ENCODE peak calls at places on chromosomes 16 and 17, in ten cellular contexts. One of them, this sample, is unnamed.
A peak's percentile ranks its signal among the peaks of the same experiment; 100 is the strongest.

GRCh38 chr16:54928421-54929089 is 2.1 kb upstream of the IRX5 start:
- DNase-seq in mucosa of gallbladder: no peak
- DNase-seq in cardiac muscle cell: peak; percentile 32
- DNase-seq in stimulated activated CD4-positive, alpha-beta T cell treated with anti-CD3 and anti-CD28 coated beads, Interleukin-1b, Interleukin-23, amount 100 ng/mL, for 24 hours: no peak
- DNase-seq in anterior cingulate cortex: no peak
- DNase-seq in AML-193: peak; percentile 81
- DNase-seq in CD8-positive, alpha-beta T cell: no peak
- DNase-seq in HTR-8/SVneo: no peak
- DNase-seq in ACHN: peak; percentile 61
- DNase-seq in Calu3: peak; percentile 69
- DNase-seq in this sample: peak; percentile 53

GRCh38 chr17:2853111-2853721 is 57.0 kb downstream of the RAP1GAP2 start:
- DNase-seq in mucosa of gallbladder: peak; percentile 34
- DNase-seq in cardiac muscle cell: peak; percentile 50
- DNase-seq in stimulated activated CD4-positive, alpha-beta T cell treated with anti-CD3 and anti-CD28 coated beads, Interleukin-1b, Interleukin-23, amount 100 ng/mL, for 24 hours: no peak
- DNase-seq in anterior cingulate cortex: no peak
- DNase-seq in AML-193: peak; percentile 4
- DNase-seq in CD8-positive, alpha-beta T cell: no peak
- DNase-seq in HTR-8/SVneo: peak; percentile 57
- DNase-seq in ACHN: peak; percentile 22
- DNase-seq in Calu3: peak; percentile 46
- DNase-seq in this sample: peak; percentile 89

GRCh38 chr17:78140169-78141051 is 5.8 kb upstream of the C17orf99 start:
- DNase-seq in mucosa of gallbladder: peak; percentile 91
- DNase-seq in cardiac muscle cell: peak; percentile 77
- DNase-seq in stimulated activated CD4-positive, alpha-beta T cell treated with anti-CD3 and anti-CD28 coated beads, Interleukin-1b, Interleukin-23, amount 100 ng/mL, for 24 hours: peak; percentile 73
- DNase-seq in anterior cingulate cortex: peak; percentile 26
- DNase-seq in AML-193: peak; percentile 65
- DNase-seq in CD8-positive, alpha-beta T cell: peak; percentile 89
- DNase-seq in HTR-8/SVneo: peak; percentile 94
- DNase-seq in ACHN: peak; percentile 95
- DNase-seq in Calu3: peak; percentile 83
- DNase-seq in this sample: peak; percentile 93

GRCh38 chr17:83173997-83174858 is 94.8 kb downstream of the METRNL start:
- DNase-seq in mucosa of gallbladder: peak; percentile 9
- DNase-seq in cardiac muscle cell: peak; percentile 55
- DNase-seq in stimulated activated CD4-positive, alpha-beta T cell treated with anti-CD3 and anti-CD28 coated beads, Interleukin-1b, Interleukin-23, amount 100 ng/mL, for 24 hours: no peak
- DNase-seq in anterior cingulate cortex: no peak
- DNase-seq in AML-193: no peak
- DNase-seq in CD8-positive, alpha-beta T cell: no peak
- DNase-seq in HTR-8/SVneo: no peak
- DNase-seq in ACHN: no peak
- DNase-seq in Calu3: no peak
- DNase-seq in this sample: no peak

GRCh38 chr17:20063665-20064648 is 54.8 kb downstream of the SPECC1 start:
- DNase-seq in mucosa of gallbladder: peak; percentile 60
- DNase-seq in cardiac muscle cell: peak; percentile 95
- DNase-seq in stimulated activated CD4-positive, alpha-beta T cell treated with anti-CD3 and anti-CD28 coated beads, Interleukin-1b, Interleukin-23, amount 100 ng/mL, for 24 hours: no peak
- DNase-seq in anterior cingulate cortex: peak; percentile 72
- DNase-seq in AML-193: peak; percentile 98
- DNase-seq in CD8-positive, alpha-beta T cell: no peak
- DNase-seq in HTR-8/SVneo: peak; percentile 63
- DNase-seq in ACHN: peak; percentile 78
- DNase-seq in Calu3: no peak
- DNase-seq in this sample: peak; percentile 70

GRCh38 chr16:72560617-72561016 is 388.7 kb upstream of the PMFBP1 start:
- DNase-seq in mucosa of gallbladder: no peak
- DNase-seq in cardiac muscle cell: peak; percentile 54
- DNase-seq in stimulated activated CD4-positive, alpha-beta T cell treated with anti-CD3 and anti-CD28 coated beads, Interleukin-1b, Interleukin-23, amount 100 ng/mL, for 24 hours: no peak
- DNase-seq in anterior cingulate cortex: no peak
- DNase-seq in AML-193: no peak
- DNase-seq in CD8-positive, alpha-beta T cell: no peak
- DNase-seq in HTR-8/SVneo: no peak
- DNase-seq in ACHN: no peak
- DNase-seq in Calu3: no peak
- DNase-seq in this sample: no peak

GRCh38 chr17:3732171-3732570 is 8.5 kb downstream of the HASPIN start:
- DNase-seq in mucosa of gallbladder: no peak
- DNase-seq in cardiac muscle cell: peak; percentile 38
- DNase-seq in stimulated activated CD4-positive, alpha-beta T cell treated with anti-CD3 and anti-CD28 coated beads, Interleukin-1b, Interleukin-23, amount 100 ng/mL, for 24 hours: no peak
- DNase-seq in anterior cingulate cortex: no peak
- DNase-seq in AML-193: no peak
- DNase-seq in CD8-positive, alpha-beta T cell: no peak
- DNase-seq in HTR-8/SVneo: no peak
- DNase-seq in ACHN: no peak
- DNase-seq in Calu3: no peak
- DNase-seq in this sample: no peak

GRCh38 chr16:79839851-79840321 is 239.3 kb upstream of the MAF start:
- DNase-seq in mucosa of gallbladder: no peak
- DNase-seq in cardiac muscle cell: peak; percentile 8
- DNase-seq in stimulated activated CD4-positive, alpha-beta T cell treated with anti-CD3 and anti-CD28 coated beads, Interleukin-1b, Interleukin-23, amount 100 ng/mL, for 24 hours: no peak
- DNase-seq in anterior cingulate cortex: no peak
- DNase-seq in AML-193: no peak
- DNase-seq in CD8-positive, alpha-beta T cell: no peak
- DNase-seq in HTR-8/SVneo: no peak
- DNase-seq in ACHN: no peak
- DNase-seq in Calu3: no peak
- DNase-seq in this sample: no peak

GRCh38 chr17:15134363-15134762 is 130.8 kb downstream of the PMP22 start:
- DNase-seq in mucosa of gallbladder: no peak
- DNase-seq in cardiac muscle cell: no peak
- DNase-seq in stimulated activated CD4-positive, alpha-beta T cell treated with anti-CD3 and anti-CD28 coated beads, Interleukin-1b, Interleukin-23, amount 100 ng/mL, for 24 hours: no peak
- DNase-seq in anterior cingulate cortex: no peak
- DNase-seq in AML-193: no peak
- DNase-seq in CD8-positive, alpha-beta T cell: no peak
- DNase-seq in HTR-8/SVneo: no peak
- DNase-seq in ACHN: no peak
- DNase-seq in Calu3: no peak
- DNase-seq in this sample: no peak

GRCh38 chr16:56192971-56193936 is 2.0 kb downstream of the GNAO1 start:
- DNase-seq in mucosa of gallbladder: no peak
- DNase-seq in cardiac muscle cell: no peak
- DNase-seq in stimulated activated CD4-positive, alpha-beta T cell treated with anti-CD3 and anti-CD28 coated beads, Interleukin-1b, Interleukin-23, amount 100 ng/mL, for 24 hours: no peak
- DNase-seq in anterior cingulate cortex: no peak
- DNase-seq in AML-193: no peak
- DNase-seq in CD8-positive, alpha-beta T cell: no peak
- DNase-seq in HTR-8/SVneo: no peak
- DNase-seq in ACHN: no peak
- DNase-seq in Calu3: no peak
- DNase-seq in this sample: no peak

GRCh38 chr17:69240201-69240600 is 11.6 kb upstream of the ABCA10 start:
- DNase-seq in mucosa of gallbladder: no peak
- DNase-seq in cardiac muscle cell: no peak
- DNase-seq in stimulated activated CD4-positive, alpha-beta T cell treated with anti-CD3 and anti-CD28 coated beads, Interleukin-1b, Interleukin-23, amount 100 ng/mL, for 24 hours: no peak
- DNase-seq in anterior cingulate cortex: no peak
- DNase-seq in AML-193: no peak
- DNase-seq in CD8-positive, alpha-beta T cell: no peak
- DNase-seq in HTR-8/SVneo: no peak
- DNase-seq in ACHN: no peak
- DNase-seq in Calu3: no peak
- DNase-seq in this sample: no peak

GRCh38 chr16:14531613-14532012 is 98.4 kb downstream of the PARN start:
- DNase-seq in mucosa of gallbladder: no peak
- DNase-seq in cardiac muscle cell: no peak
- DNase-seq in stimulated activated CD4-positive, alpha-beta T cell treated with anti-CD3 and anti-CD28 coated beads, Interleukin-1b, Interleukin-23, amount 100 ng/mL, for 24 hours: no peak
- DNase-seq in anterior cingulate cortex: no peak
- DNase-seq in AML-193: no peak
- DNase-seq in CD8-positive, alpha-beta T cell: no peak
- DNase-seq in HTR-8/SVneo: no peak
- DNase-seq in ACHN: no peak
- DNase-seq in Calu3: no peak
- DNase-seq in this sample: no peak

GRCh38 chr16:75265911-75266701 is 14.7 kb upstream of the BCAR1 start:
- DNase-seq in mucosa of gallbladder: peak; percentile 67
- DNase-seq in cardiac muscle cell: peak; percentile 79
- DNase-seq in stimulated activated CD4-positive, alpha-beta T cell treated with anti-CD3 and anti-CD28 coated beads, Interleukin-1b, Interleukin-23, amount 100 ng/mL, for 24 hours: no peak
- DNase-seq in anterior cingulate cortex: peak; percentile 80
- DNase-seq in AML-193: no peak
- DNase-seq in CD8-positive, alpha-beta T cell: no peak
- DNase-seq in HTR-8/SVneo: peak; percentile 94
- DNase-seq in ACHN: peak; percentile 82
- DNase-seq in Calu3: peak; percentile 89
- DNase-seq in this sample: peak; percentile 93

GRCh38 chr17:83010323-83011200 is 68.8 kb upstream of the METRNL start:
- DNase-seq in mucosa of gallbladder: no peak
- DNase-seq in cardiac muscle cell: no peak
- DNase-seq in stimulated activated CD4-positive, alpha-beta T cell treated with anti-CD3 and anti-CD28 coated beads, Interleukin-1b, Interleukin-23, amount 100 ng/mL, for 24 hours: no peak
- DNase-seq in anterior cingulate cortex: no peak
- DNase-seq in AML-193: no peak
- DNase-seq in CD8-positive, alpha-beta T cell: no peak
- DNase-seq in HTR-8/SVneo: no peak
- DNase-seq in ACHN: no peak
- DNase-seq in Calu3: no peak
- DNase-seq in this sample: no peak

GRCh38 chr17:50358177-50358576 is 12.3 kb downstream of the XYLT2 start:
- DNase-seq in mucosa of gallbladder: no peak
- DNase-seq in cardiac muscle cell: no peak
- DNase-seq in stimulated activated CD4-positive, alpha-beta T cell treated with anti-CD3 and anti-CD28 coated beads, Interleukin-1b, Interleukin-23, amount 100 ng/mL, for 24 hours: no peak
- DNase-seq in anterior cingulate cortex: no peak
- DNase-seq in AML-193: no peak
- DNase-seq in CD8-positive, alpha-beta T cell: no peak
- DNase-seq in HTR-8/SVneo: no peak
- DNase-seq in ACHN: no peak
- DNase-seq in Calu3: no peak
- DNase-seq in this sample: no peak

GRCh38 chr16:75565640-75566039 is 539 bp upstream of the GABARAPL2 start:
- DNase-seq in mucosa of gallbladder: no peak
- DNase-seq in cardiac muscle cell: no peak
- DNase-seq in stimulated activated CD4-positive, alpha-beta T cell treated with anti-CD3 and anti-CD28 coated beads, Interleukin-1b, Interleukin-23, amount 100 ng/mL, for 24 hours: no peak
- DNase-seq in anterior cingulate cortex: no peak
- DNase-seq in AML-193: no peak
- DNase-seq in CD8-positive, alpha-beta T cell: no peak
- DNase-seq in HTR-8/SVneo: no peak
- DNase-seq in ACHN: no peak
- DNase-seq in Calu3: no peak
- DNase-seq in this sample: no peak

GRCh38 chr16:1674751-1675664 is 3.1 kb upstream of the JPT2 start:
- DNase-seq in mucosa of gallbladder: no peak
- DNase-seq in cardiac muscle cell: peak; percentile 49
- DNase-seq in stimulated activated CD4-positive, alpha-beta T cell treated with anti-CD3 and anti-CD28 coated beads, Interleukin-1b, Interleukin-23, amount 100 ng/mL, for 24 hours: no peak
- DNase-seq in anterior cingulate cortex: no peak
- DNase-seq in AML-193: no peak
- DNase-seq in CD8-positive, alpha-beta T cell: no peak
- DNase-seq in HTR-8/SVneo: peak; percentile 82
- DNase-seq in ACHN: peak; percentile 73
- DNase-seq in Calu3: no peak
- DNase-seq in this sample: peak; percentile 96

GRCh38 chr17:59277031-59277430 is 54.4 kb upstream of the YPEL2 start:
- DNase-seq in mucosa of gallbladder: no peak
- DNase-seq in cardiac muscle cell: no peak
- DNase-seq in stimulated activated CD4-positive, alpha-beta T cell treated with anti-CD3 and anti-CD28 coated beads, Interleukin-1b, Interleukin-23, amount 100 ng/mL, for 24 hours: no peak
- DNase-seq in anterior cingulate cortex: no peak
- DNase-seq in AML-193: peak; percentile 27
- DNase-seq in CD8-positive, alpha-beta T cell: no peak
- DNase-seq in HTR-8/SVneo: no peak
- DNase-seq in ACHN: no peak
- DNase-seq in Calu3: no peak
- DNase-seq in this sample: no peak

GRCh38 chr16:14050297-14051027 is 20.7 kb upstream of the MRTFB start:
- DNase-seq in mucosa of gallbladder: peak; percentile 42
- DNase-seq in cardiac muscle cell: peak; percentile 6
- DNase-seq in stimulated activated CD4-positive, alpha-beta T cell treated with anti-CD3 and anti-CD28 coated beads, Interleukin-1b, Interleukin-23, amount 100 ng/mL, for 24 hours: no peak
- DNase-seq in anterior cingulate cortex: no peak
- DNase-seq in AML-193: no peak
- DNase-seq in CD8-positive, alpha-beta T cell: no peak
- DNase-seq in HTR-8/SVneo: peak; percentile 29
- DNase-seq in ACHN: peak; percentile 68
- DNase-seq in Calu3: peak; percentile 66
- DNase-seq in this sample: peak; percentile 12

GRCh38 chr17:39576187-39576586 is 31.5 kb downstream of the NEUROD2 start:
- DNase-seq in mucosa of gallbladder: no peak
- DNase-seq in cardiac muscle cell: no peak
- DNase-seq in stimulated activated CD4-positive, alpha-beta T cell treated with anti-CD3 and anti-CD28 coated beads, Interleukin-1b, Interleukin-23, amount 100 ng/mL, for 24 hours: no peak
- DNase-seq in anterior cingulate cortex: peak; percentile 49
- DNase-seq in AML-193: no peak
- DNase-seq in CD8-positive, alpha-beta T cell: no peak
- DNase-seq in HTR-8/SVneo: peak; percentile 48
- DNase-seq in ACHN: peak; percentile 38
- DNase-seq in Calu3: peak; percentile 78
- DNase-seq in this sample: no peak

GRCh38 chr17:49729074-49729473 is 21.3 kb upstream of the SLC35B1 start:
- DNase-seq in mucosa of gallbladder: no peak
- DNase-seq in cardiac muscle cell: no peak
- DNase-seq in stimulated activated CD4-positive, alpha-beta T cell treated with anti-CD3 and anti-CD28 coated beads, Interleukin-1b, Interleukin-23, amount 100 ng/mL, for 24 hours: no peak
- DNase-seq in anterior cingulate cortex: no peak
- DNase-seq in AML-193: no peak
- DNase-seq in CD8-positive, alpha-beta T cell: no peak
- DNase-seq in HTR-8/SVneo: no peak
- DNase-seq in ACHN: no peak
- DNase-seq in Calu3: no peak
- DNase-seq in this sample: no peak

GRCh38 chr17:34254651-34255380 is at the start of gene CCL2:
- DNase-seq in mucosa of gallbladder: peak; percentile 72
- DNase-seq in cardiac muscle cell: peak; percentile 94
- DNase-seq in stimulated activated CD4-positive, alpha-beta T cell treated with anti-CD3 and anti-CD28 coated beads, Interleukin-1b, Interleukin-23, amount 100 ng/mL, for 24 hours: no peak
- DNase-seq in anterior cingulate cortex: peak; percentile 35
- DNase-seq in AML-193: no peak
- DNase-seq in CD8-positive, alpha-beta T cell: no peak
- DNase-seq in HTR-8/SVneo: peak; percentile 34
- DNase-seq in ACHN: peak; percentile 81
- DNase-seq in Calu3: peak; percentile 28
- DNase-seq in this sample: no peak

GRCh38 chr16:85363881-85364280 is 249.2 kb upstream of the GSE1 start:
- DNase-seq in mucosa of gallbladder: no peak
- DNase-seq in cardiac muscle cell: no peak
- DNase-seq in stimulated activated CD4-positive, alpha-beta T cell treated with anti-CD3 and anti-CD28 coated beads, Interleukin-1b, Interleukin-23, amount 100 ng/mL, for 24 hours: no peak
- DNase-seq in anterior cingulate cortex: no peak
- DNase-seq in AML-193: no peak
- DNase-seq in CD8-positive, alpha-beta T cell: no peak
- DNase-seq in HTR-8/SVneo: no peak
- DNase-seq in ACHN: no peak
- DNase-seq in Calu3: no peak
- DNase-seq in this sample: no peak

GRCh38 chr17:41167561-41167960 is 460 bp downstream of the KRTAP4-3 start:
- DNase-seq in mucosa of gallbladder: no peak
- DNase-seq in cardiac muscle cell: no peak
- DNase-seq in stimulated activated CD4-positive, alpha-beta T cell treated with anti-CD3 and anti-CD28 coated beads, Interleukin-1b, Interleukin-23, amount 100 ng/mL, for 24 hours: no peak
- DNase-seq in anterior cingulate cortex: no peak
- DNase-seq in AML-193: no peak
- DNase-seq in CD8-positive, alpha-beta T cell: no peak
- DNase-seq in HTR-8/SVneo: no peak
- DNase-seq in ACHN: no peak
- DNase-seq in Calu3: no peak
- DNase-seq in this sample: no peak

GRCh38 chr17:46940692-46941404 is 17.9 kb downstream of the GOSR2 start:
- DNase-seq in mucosa of gallbladder: peak; percentile 72
- DNase-seq in cardiac muscle cell: peak; percentile 84
- DNase-seq in stimulated activated CD4-positive, alpha-beta T cell treated with anti-CD3 and anti-CD28 coated beads, Interleukin-1b, Interleukin-23, amount 100 ng/mL, for 24 hours: peak; percentile 27
- DNase-seq in anterior cingulate cortex: peak; percentile 74
- DNase-seq in AML-193: peak; percentile 85
- DNase-seq in CD8-positive, alpha-beta T cell: peak; percentile 34
- DNase-seq in HTR-8/SVneo: peak; percentile 93
- DNase-seq in ACHN: peak; percentile 70
- DNase-seq in Calu3: peak; percentile 90
- DNase-seq in this sample: peak; percentile 82

GRCh38 chr17:73645050-73645871 is 1.0 kb upstream of the SDK2 start:
- DNase-seq in mucosa of gallbladder: no peak
- DNase-seq in cardiac muscle cell: peak; percentile 57
- DNase-seq in stimulated activated CD4-positive, alpha-beta T cell treated with anti-CD3 and anti-CD28 coated beads, Interleukin-1b, Interleukin-23, amount 100 ng/mL, for 24 hours: no peak
- DNase-seq in anterior cingulate cortex: peak; percentile 64
- DNase-seq in AML-193: no peak
- DNase-seq in CD8-positive, alpha-beta T cell: no peak
- DNase-seq in HTR-8/SVneo: no peak
- DNase-seq in ACHN: no peak
- DNase-seq in Calu3: peak; percentile 18
- DNase-seq in this sample: no peak

GRCh38 chr17:36034127-36034526 is 16.4 kb upstream of the CCL23 start:
- DNase-seq in mucosa of gallbladder: no peak
- DNase-seq in cardiac muscle cell: no peak
- DNase-seq in stimulated activated CD4-positive, alpha-beta T cell treated with anti-CD3 and anti-CD28 coated beads, Interleukin-1b, Interleukin-23, amount 100 ng/mL, for 24 hours: no peak
- DNase-seq in anterior cingulate cortex: no peak
- DNase-seq in AML-193: peak; percentile 17
- DNase-seq in CD8-positive, alpha-beta T cell: no peak
- DNase-seq in HTR-8/SVneo: no peak
- DNase-seq in ACHN: no peak
- DNase-seq in Calu3: no peak
- DNase-seq in this sample: no peak

GRCh38 chr17:79777844-79778503 is at the start of gene CBX2:
- DNase-seq in mucosa of gallbladder: peak; percentile 69
- DNase-seq in cardiac muscle cell: peak; percentile 76
- DNase-seq in stimulated activated CD4-positive, alpha-beta T cell treated with anti-CD3 and anti-CD28 coated beads, Interleukin-1b, Interleukin-23, amount 100 ng/mL, for 24 hours: peak; percentile 53
- DNase-seq in anterior cingulate cortex: peak; percentile 71
- DNase-seq in AML-193: peak; percentile 56
- DNase-seq in CD8-positive, alpha-beta T cell: peak; percentile 60
- DNase-seq in HTR-8/SVneo: peak; percentile 82
- DNase-seq in ACHN: peak; percentile 76
- DNase-seq in Calu3: peak; percentile 86
- DNase-seq in this sample: peak; percentile 85